ENCODE peak calls at places on chromosomes 3 and 15, in six cellular contexts. One of them, this sample, is unnamed.

GRCh38 chr15:69074843-69075224 is 60.3 kb downstream of the NOX5 start:
- DNase-seq in H9: no peak
- DNase-seq in IMR-90: no peak
- DNase-seq in trophoblast cell: no peak
- DNase-seq in H1: no peak
- DNase-seq in neuronal stem cell: no peak
- DNase-seq in this sample: peak

GRCh38 chr3:53169045-53169831 is 8.2 kb downstream of the PRKCD start:
- DNase-seq in H9: peak
- DNase-seq in IMR-90: no peak
- DNase-seq in trophoblast cell: no peak
- DNase-seq in H1: no peak
- DNase-seq in neuronal stem cell: no peak
- DNase-seq in this sample: peak

GRCh38 chr3:160629491-160629890 is 47.5 kb upstream of the ARL14 start:
- DNase-seq in H9: no peak
- DNase-seq in IMR-90: no peak
- DNase-seq in trophoblast cell: no peak
- DNase-seq in H1: no peak
- DNase-seq in neuronal stem cell: no peak
- DNase-seq in this sample: no peak

GRCh38 chr15:32651229-32651837 is 9.8 kb downstream of the SCG5 start:
- DNase-seq in H9: peak
- DNase-seq in IMR-90: peak
- DNase-seq in trophoblast cell: peak
- DNase-seq in H1: peak
- DNase-seq in neuronal stem cell: peak
- DNase-seq in this sample: peak

GRCh38 chr3:69740103-69741021 is 1.1 kb downstream of the MITF start:
- DNase-seq in H9: peak
- DNase-seq in IMR-90: no peak
- DNase-seq in trophoblast cell: peak
- DNase-seq in H1: peak
- DNase-seq in neuronal stem cell: no peak
- DNase-seq in this sample: peak

GRCh38 chr3:65979152-65979551 is 59.6 kb downstream of the MAGI1 start:
- DNase-seq in H9: no peak
- DNase-seq in IMR-90: peak
- DNase-seq in trophoblast cell: no peak
- DNase-seq in H1: no peak
- DNase-seq in neuronal stem cell: no peak
- DNase-seq in this sample: peak

GRCh38 chr3:190338717-190339116 is 16.5 kb upstream of the CLDN1 start:
- DNase-seq in H9: no peak
- DNase-seq in IMR-90: peak
- DNase-seq in trophoblast cell: no peak
- DNase-seq in H1: no peak
- DNase-seq in neuronal stem cell: no peak
- DNase-seq in this sample: peak

GRCh38 chr3:126103121-126104027 is 19.4 kb upstream of the SLC41A3 start:
- DNase-seq in H9: peak
- DNase-seq in IMR-90: no peak
- DNase-seq in trophoblast cell: no peak
- DNase-seq in H1: peak
- DNase-seq in neuronal stem cell: no peak
- DNase-seq in this sample: no peak

GRCh38 chr3:38168988-38169363 is 3.6 kb downstream of the OXSR1 start:
- DNase-seq in H9: no peak
- DNase-seq in IMR-90: peak
- DNase-seq in trophoblast cell: no peak
- DNase-seq in H1: no peak
- DNase-seq in neuronal stem cell: no peak
- DNase-seq in this sample: peak

GRCh38 chr3:10015476-10015904 is 10.7 kb upstream of the FANCD2 start:
- DNase-seq in H9: no peak
- DNase-seq in IMR-90: peak
- DNase-seq in trophoblast cell: no peak
- DNase-seq in H1: no peak
- DNase-seq in neuronal stem cell: no peak
- DNase-seq in this sample: peak

DNA sequence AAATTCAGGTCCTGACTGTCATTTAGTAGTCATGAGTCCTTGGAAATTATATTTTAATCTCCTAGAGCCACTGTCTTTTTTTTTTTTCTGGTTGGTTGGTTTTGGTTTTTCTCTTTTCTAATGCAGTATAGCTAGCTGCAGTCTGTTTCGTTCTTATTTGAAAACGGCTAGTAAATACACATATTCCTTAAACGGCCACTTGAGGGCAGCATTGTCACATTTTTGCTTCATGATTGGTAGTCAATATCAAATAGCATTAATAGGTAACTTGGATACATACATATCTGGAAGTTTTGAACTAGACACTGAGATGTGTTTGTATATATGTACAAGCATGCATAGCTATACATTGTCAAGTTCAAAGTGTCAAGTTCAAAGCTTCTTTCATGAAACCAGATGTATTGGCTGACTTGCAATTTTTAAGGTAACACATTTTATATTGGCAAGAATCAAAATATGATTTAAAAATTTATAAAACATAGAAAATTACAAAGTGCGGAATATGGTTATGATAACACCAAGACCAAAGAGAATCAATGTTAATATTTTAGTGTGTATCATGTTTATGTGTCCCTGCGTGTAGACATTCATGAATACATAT is 22.5 kb downstream of the GABRA5 start:
- DNase-seq in H9: no peak
- DNase-seq in IMR-90: peak
- DNase-seq in trophoblast cell: peak
- DNase-seq in H1: peak
- DNase-seq in neuronal stem cell: peak
- DNase-seq in this sample: peak
- H3K27ac ChIP-seq in H9: no peak
- H3K27ac ChIP-seq in IMR-90: no peak
- H3K27ac ChIP-seq in trophoblast cell: no peak
- H3K27ac ChIP-seq in H1: no peak
- H3K27ac ChIP-seq in neuronal stem cell: no peak
- H3K27ac ChIP-seq in this sample: no peak

GRCh38 chr3:13189639-13190375 is 116.6 kb upstream of the IQSEC1 start:
- DNase-seq in H9: no peak
- DNase-seq in IMR-90: peak
- DNase-seq in trophoblast cell: peak
- DNase-seq in H1: no peak
- DNase-seq in neuronal stem cell: no peak
- DNase-seq in this sample: peak
- H4K91ac ChIP-seq in H9: no peak
- H4K91ac ChIP-seq in IMR-90: no peak
- H4K91ac ChIP-seq in trophoblast cell: no peak
- H4K91ac ChIP-seq in H1: no peak
- H4K91ac ChIP-seq in neuronal stem cell: no peak
- H4K91ac ChIP-seq in this sample: no peak

GRCh38 chr3:61583890-61584289 is 22.5 kb downstream of the PTPRG start:
- DNase-seq in H9: no peak
- DNase-seq in IMR-90: no peak
- DNase-seq in trophoblast cell: no peak
- DNase-seq in H1: no peak
- DNase-seq in neuronal stem cell: no peak
- DNase-seq in this sample: no peak
- H3K4me2 ChIP-seq in H9: no peak
- H3K4me2 ChIP-seq in IMR-90: peak
- H3K4me2 ChIP-seq in trophoblast cell: no peak
- H3K4me2 ChIP-seq in H1: no peak
- H3K4me2 ChIP-seq in neuronal stem cell: no peak
- H3K4me2 ChIP-seq in this sample: no peak

DNA sequence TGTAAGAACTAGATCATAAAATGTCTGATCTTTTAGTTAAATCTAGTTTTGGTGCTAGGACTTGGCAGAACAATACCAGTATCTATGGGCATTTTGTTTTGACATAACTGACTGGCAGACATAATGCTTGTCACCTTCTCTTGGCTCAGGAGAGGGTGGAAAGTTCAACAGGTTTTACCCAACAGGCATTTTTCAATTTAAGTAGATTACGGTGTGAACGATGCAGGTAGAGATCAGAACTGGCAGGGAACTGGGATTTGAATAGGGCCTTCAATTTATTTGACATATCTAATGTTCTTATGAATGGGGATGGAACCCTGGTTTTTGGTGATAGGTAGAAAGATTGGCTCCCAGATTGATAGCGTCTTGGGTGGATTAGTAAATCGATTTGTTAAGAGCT is 351.0 kb downstream of the FEZF2 start:
- DNase-seq in H9: no peak
- DNase-seq in IMR-90: no peak
- DNase-seq in trophoblast cell: no peak
- DNase-seq in H1: no peak
- DNase-seq in neuronal stem cell: no peak
- DNase-seq in this sample: no peak
- H3K27ac ChIP-seq in H9: no peak
- H3K27ac ChIP-seq in IMR-90: no peak
- H3K27ac ChIP-seq in trophoblast cell: no peak
- H3K27ac ChIP-seq in H1: no peak
- H3K27ac ChIP-seq in neuronal stem cell: no peak
- H3K27ac ChIP-seq in this sample: no peak

DNA sequence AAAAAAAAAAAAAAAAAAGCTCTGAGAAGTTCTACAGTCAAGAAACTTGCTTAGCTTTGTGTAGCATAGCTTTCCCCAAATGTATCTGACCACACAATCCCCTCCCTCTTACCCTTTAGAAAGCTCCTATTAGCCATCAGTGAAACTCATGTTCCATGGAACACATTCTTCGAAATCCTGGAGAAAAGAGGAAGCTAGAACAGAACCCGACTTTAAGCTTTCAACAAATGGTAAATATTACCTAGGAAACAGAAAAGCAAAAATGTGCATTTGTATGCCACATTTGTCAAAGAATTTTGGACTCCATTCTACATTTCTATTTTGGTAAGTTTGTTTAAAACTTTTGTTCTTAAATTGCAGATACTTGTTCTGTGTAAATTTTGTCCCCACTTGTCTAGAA is 17.4 kb upstream of the CRTC3 start:
- DNase-seq in H9: no peak
- DNase-seq in IMR-90: no peak
- DNase-seq in trophoblast cell: no peak
- DNase-seq in H1: no peak
- DNase-seq in neuronal stem cell: no peak
- DNase-seq in this sample: no peak
- H4K91ac ChIP-seq in H9: no peak
- H4K91ac ChIP-seq in IMR-90: no peak
- H4K91ac ChIP-seq in trophoblast cell: no peak
- H4K91ac ChIP-seq in H1: no peak
- H4K91ac ChIP-seq in neuronal stem cell: no peak
- H4K91ac ChIP-seq in this sample: no peak

GRCh38 chr3:100437879-100438622 is 36.7 kb downstream of the LNP1 start:
- DNase-seq in H9: no peak
- DNase-seq in IMR-90: no peak
- DNase-seq in trophoblast cell: no peak
- DNase-seq in H1: no peak
- DNase-seq in neuronal stem cell: no peak
- DNase-seq in this sample: no peak

GRCh38 chr3:100438623-100438974 is 37.3 kb downstream of the LNP1 start:
- DNase-seq in H9: no peak
- DNase-seq in IMR-90: peak
- DNase-seq in trophoblast cell: no peak
- DNase-seq in H1: no peak
- DNase-seq in neuronal stem cell: no peak
- DNase-seq in this sample: no peak

GRCh38 chr3:100440895-100441294 is 39.6 kb downstream of the LNP1 start:
- DNase-seq in H9: no peak
- DNase-seq in IMR-90: no peak
- DNase-seq in trophoblast cell: no peak
- DNase-seq in H1: no peak
- DNase-seq in neuronal stem cell: no peak
- DNase-seq in this sample: no peak

DNA sequence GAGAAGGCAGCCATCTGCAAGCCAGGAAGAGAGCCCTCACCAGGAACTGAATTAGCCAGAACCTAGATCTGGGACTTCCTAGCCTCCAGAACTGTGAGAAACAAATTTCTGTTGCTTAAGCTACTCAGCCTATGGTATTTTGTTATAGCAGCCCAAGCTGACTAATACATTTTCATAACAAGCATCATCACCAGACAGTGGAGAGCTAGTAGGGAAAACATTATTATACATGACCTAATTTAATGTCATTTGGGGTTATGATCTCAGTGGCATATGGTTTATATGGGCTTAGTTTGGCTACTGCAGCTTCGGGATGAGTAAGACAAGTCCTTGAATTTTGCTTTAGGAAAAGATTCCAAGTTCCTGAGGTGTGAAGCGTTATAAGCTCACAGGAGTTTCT is 35.6 kb downstream of the LNP1 start:
- DNase-seq in H9: no peak
- DNase-seq in IMR-90: peak
- DNase-seq in trophoblast cell: no peak
- DNase-seq in H1: no peak
- DNase-seq in neuronal stem cell: no peak
- DNase-seq in this sample: peak
- H3K4me2 ChIP-seq in H9: no peak
- H3K4me2 ChIP-seq in IMR-90: no peak
- H3K4me2 ChIP-seq in trophoblast cell: no peak
- H3K4me2 ChIP-seq in H1: no peak
- H3K4me2 ChIP-seq in neuronal stem cell: no peak
- H3K4me2 ChIP-seq in this sample: no peak